ENCODE peak calls at places on chromosomes 4 and X, in nine cellular contexts. O is left lung; Y is H1; E is suprapubic skin; G is HCT116; D is CD8-positive, alpha-beta T cell; R is heart right ventricle; H is body of pancreas; A is ovary. U is an unnamed sample.

GRCh38 chr4:13329963-13330362 is 154.2 kb downstream of the RAB28 start:
- DNase-seq in A (no peak), O (no peak), H (no peak), D (no peak), Y (no peak), R (no peak), G (peak), E (no peak), U (no peak)

GRCh38 chr4:1604706-1605205 is 79.4 kb downstream of the FAM53A start:
- DNase-seq in A (no peak), E (no peak), G (no peak), H (no peak), D (peak), O (no peak), R (peak), Y (no peak), U (no peak)

GRCh38 chr4:4386296-4386735 is 586 bp upstream of the NSG1 start:
- DNase-seq in D (peak), O (no peak), H (no peak), E (no peak), R (no peak), A (no peak), Y (peak), G (no peak), U (no peak)

GRCh38 chr4:186240848-186241491 is 13.7 kb downstream of the KLKB1 start:
- DNase-seq in Y (no peak), A (no peak), G (no peak), H (no peak), E (no peak), D (no peak), R (no peak), O (no peak), U (no peak)

GRCh38 chr4:123564758-123565346 is 168.3 kb downstream of the SPRY1 start:
- DNase-seq in G (peak), Y (peak), D (peak), A (no peak), H (peak), O (no peak), R (no peak), E (no peak), U (no peak)

GRCh38 chrX:47563801-47564315 is 2.9 kb downstream of the ARAF start:
- DNase-seq in D (no peak), G (no peak), A (no peak), H (no peak), Y (no peak), E (no peak), O (no peak), R (no peak), U (no peak)

GRCh38 chr4:46945062-46945461 is 36.0 kb upstream of the COX7B2 start:
- DNase-seq in G (no peak), E (no peak), H (no peak), O (no peak), Y (no peak), R (no peak), A (no peak), D (no peak), U (no peak)

GRCh38 chrX:19549838-19550237 is 34.5 kb upstream of the MAP3K15 start:
- DNase-seq in H (no peak), E (no peak), G (no peak), O (no peak), D (no peak), Y (no peak), A (no peak), R (no peak), U (no peak)

GRCh38 chr4:30268370-30268769 is 451.8 kb upstream of the PCDH7 start:
- DNase-seq in A (no peak), R (no peak), D (no peak), G (no peak), O (no peak), Y (no peak), E (no peak), H (no peak), U (no peak)

GRCh38 chr4:177105526-177105925 is 204.1 kb upstream of the NEIL3 start:
- DNase-seq in H (no peak), R (no peak), A (no peak), E (no peak), O (no peak), G (no peak), Y (no peak), D (no peak), U (no peak)

GRCh38 chr4:96009720-96010119 is 169.8 kb downstream of the PDHA2 start:
- DNase-seq in D (no peak), E (no peak), Y (no peak), O (no peak), R (no peak), G (no peak), H (no peak), A (no peak), U (no peak)

GRCh38 chrX:141879616-141880015 is 24.1 kb upstream of the MAGEC1 start:
- DNase-seq in R (no peak), D (no peak), E (no peak), Y (no peak), A (no peak), G (no peak), H (no peak), O (no peak), U (no peak)

GRCh38 chr4:86960557-86960959 is 25.7 kb downstream of the AFF1 start:
- DNase-seq in O (no peak), G (no peak), D (no peak), H (peak), Y (no peak), R (no peak), A (no peak), E (no peak), U (no peak)

GRCh38 chr4:183852910-183853555 is 52.1 kb upstream of the STOX2 start:
- DNase-seq in Y (no peak), E (no peak), H (no peak), G (no peak), O (no peak), A (no peak), D (no peak), R (no peak), U (no peak)

GRCh38 chr4:24070117-24070516 is 180.3 kb upstream of the PPARGC1A start:
- DNase-seq in A (no peak), G (no peak), D (no peak), O (no peak), E (no peak), H (no peak), R (no peak), Y (no peak), U (no peak)

GRCh38 chrX:108610141-108610540 is 126.2 kb downstream of the IRS4 start:
- DNase-seq in R (no peak), G (no peak), Y (no peak), E (no peak), O (no peak), D (no peak), H (no peak), A (no peak), U (no peak)

GRCh38 chr4:147118523-147118922 is 172.9 kb upstream of the TTC29 start:
- DNase-seq in H (no peak), A (peak), R (no peak), O (no peak), G (no peak), E (no peak), D (no peak), Y (no peak), U (no peak)

GRCh38 chr4:3853388-3854035 is 87.3 kb downstream of the ADRA2C start:
- DNase-seq in O (no peak), Y (no peak), E (no peak), H (no peak), A (no peak), G (no peak), D (no peak), R (no peak), U (no peak)

GRCh38 chr4:174996079-174996478 is 77.9 kb downstream of the ADAM29 start:
- DNase-seq in G (no peak), D (no peak), Y (no peak), R (no peak), A (no peak), E (no peak), H (no peak), O (no peak), U (no peak)

GRCh38 chr4:89838005-89838404 is 1.0 kb upstream of the SNCA start:
- DNase-seq in A (no peak), O (no peak), R (no peak), G (no peak), D (no peak), Y (no peak), H (no peak), E (no peak), U (no peak)

GRCh38 chr4:38128478-38129451 is 168.6 kb downstream of the PTTG2 start:
- DNase-seq in R (no peak), G (peak), D (peak), E (no peak), H (no peak), O (no peak), Y (peak), A (no peak), U (no peak)

GRCh38 chr4:40546506-40546905 is 83.2 kb downstream of the RBM47 start:
- DNase-seq in R (no peak), A (no peak), D (no peak), O (peak), Y (no peak), G (no peak), H (peak), E (no peak), U (no peak)

GRCh38 chr4:23373269-23373668 is 516.6 kb downstream of the PPARGC1A start:
- DNase-seq in H (peak), O (peak), R (no peak), A (no peak), D (no peak), E (no peak), Y (no peak), G (no peak), U (no peak)

GRCh38 chr4:52172166-52172565 is 121.1 kb downstream of the SPATA18 start:
- DNase-seq in R (no peak), H (no peak), E (no peak), Y (no peak), A (no peak), D (no peak), G (no peak), O (no peak), U (no peak)

GRCh38 chr4:1249731-1250526 is 999 bp upstream of the CTBP1 start:
- DNase-seq in Y (peak), R (peak), G (no peak), O (peak), H (peak), E (peak), A (peak), D (peak), U (no peak)

GRCh38 chrX:136210243-136210642 is 41.0 kb downstream of the MAP7D3 start:
- DNase-seq in E (no peak), Y (no peak), H (no peak), G (no peak), A (no peak), R (no peak), O (no peak), D (no peak), U (no peak)

GRCh38 chr4:139556071-139556734 is at the start of gene SETD7:
- DNase-seq in H (peak), R (peak), D (no peak), G (peak), E (peak), O (peak), A (peak), Y (peak), U (peak)

GRCh38 chr4:122917731-122918130 is 4.7 kb downstream of the NUDT6 start:
- DNase-seq in H (no peak), D (no peak), A (no peak), O (no peak), E (no peak), Y (no peak), R (no peak), G (no peak), U (no peak)

GRCh38 chr4:145779319-145779801 is 99.4 kb downstream of the C4orf51 start:
- DNase-seq in D (no peak), E (no peak), Y (no peak), H (no peak), R (no peak), A (no peak), O (no peak), G (no peak), U (no peak)

GRCh38 chr4:122662701-122663100 is 41.8 kb upstream of the IL21 start:
- DNase-seq in R (no peak), O (no peak), D (no peak), E (no peak), A (no peak), G (no peak), Y (no peak), H (no peak), U (no peak)

GRCh38 chr4:5804656-5805055 is 88.2 kb downstream of the CRMP1 start:
- DNase-seq in R (no peak), E (no peak), H (no peak), D (no peak), G (no peak), Y (no peak), O (no peak), A (no peak), U (no peak)

GRCh38 chrX:120559799-120560198 is 963 bp downstream of the CUL4B start:
- DNase-seq in O (no peak), E (no peak), D (no peak), Y (no peak), H (no peak), R (no peak), G (no peak), A (no peak), U (no peak)

GRCh38 chr4:149371021-149371420 is 444.6 kb downstream of the IQCM start:
- DNase-seq in Y (no peak), D (no peak), E (no peak), A (no peak), G (peak), H (no peak), O (no peak), R (no peak), U (no peak)

GRCh38 chrX:107827852-107828251 is 2.2 kb downstream of the MID2 start:
- DNase-seq in H (no peak), R (no peak), O (no peak), G (no peak), Y (no peak), E (no peak), A (no peak), D (no peak), U (no peak)

GRCh38 chr4:55308071-55308470 is 38.0 kb upstream of the SRD5A3 start:
- DNase-seq in E (no peak), G (no peak), Y (no peak), O (no peak), D (no peak), R (no peak), A (no peak), H (no peak), U (no peak)

GRCh38 chr4:8577972-8578371 is 2.2 kb upstream of the GPR78 start:
- DNase-seq in O (no peak), A (no peak), Y (no peak), H (no peak), D (no peak), E (no peak), G (no peak), R (no peak), U (no peak)
- TF ChIP-seq CTCF in O (no peak), A (no peak), Y (no peak), H (no peak), D (no peak), E (no peak), G (no peak), R (no peak), U (no peak)

GRCh38 chr4:168605411-168605810 is 108.6 kb downstream of the PALLD start:
- DNase-seq in A (no peak), Y (no peak), H (no peak), D (no peak), E (no peak), R (peak), O (no peak), G (no peak), U (no peak)
- H3K27ac ChIP-seq in A (no peak), Y (no peak), H (no peak), D (no peak), E (peak), R (peak), O (no peak), G (peak), U (peak)

GRCh38 chr4:127482049-127482448 is 150.7 kb upstream of the INTU start:
- DNase-seq in G (no peak), O (no peak), D (no peak), R (no peak), A (no peak), E (no peak), H (no peak), Y (no peak), U (no peak)

GRCh38 chr4:127484101-127484500 is 148.7 kb upstream of the INTU start:
- DNase-seq in H (no peak), R (no peak), O (no peak), G (no peak), D (no peak), Y (no peak), E (no peak), A (no peak), U (no peak)

DNA sequence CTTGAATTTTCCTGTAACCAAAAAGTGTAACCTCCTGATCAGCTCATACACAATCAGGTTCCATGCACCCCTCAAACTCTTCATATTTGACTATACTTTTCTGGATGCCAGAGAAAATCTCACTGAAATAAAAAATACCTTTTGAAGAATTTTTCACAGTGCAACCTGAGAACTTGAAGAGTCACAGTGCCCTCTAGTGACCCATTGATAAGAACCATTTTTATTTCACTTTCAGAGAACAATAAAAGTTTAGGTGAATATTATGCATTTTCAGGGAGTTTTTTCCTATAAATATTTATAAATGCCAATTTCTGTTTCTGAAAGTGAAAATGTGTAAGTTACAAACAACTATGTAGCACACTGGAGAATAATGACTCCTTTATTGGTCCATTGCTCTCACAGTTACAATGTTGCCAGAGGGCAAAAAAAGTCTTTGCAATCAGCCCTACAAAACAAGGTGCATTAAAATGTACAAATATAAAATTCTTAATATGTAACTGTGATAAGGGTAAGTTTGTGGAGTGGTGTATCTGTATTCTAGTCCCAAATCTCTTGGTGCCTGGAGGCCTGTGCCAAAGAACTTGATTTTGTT is 153.6 kb upstream of the INTU start:
- DNase-seq in R (no peak), H (no peak), D (no peak), A (no peak), Y (no peak), G (peak), O (no peak), E (no peak), U (no peak)
- TF ChIP-seq CTCF in R (peak), H (peak), D (peak), A (peak), Y (no peak), G (peak), O (peak), E (peak), U (no peak)

DNA sequence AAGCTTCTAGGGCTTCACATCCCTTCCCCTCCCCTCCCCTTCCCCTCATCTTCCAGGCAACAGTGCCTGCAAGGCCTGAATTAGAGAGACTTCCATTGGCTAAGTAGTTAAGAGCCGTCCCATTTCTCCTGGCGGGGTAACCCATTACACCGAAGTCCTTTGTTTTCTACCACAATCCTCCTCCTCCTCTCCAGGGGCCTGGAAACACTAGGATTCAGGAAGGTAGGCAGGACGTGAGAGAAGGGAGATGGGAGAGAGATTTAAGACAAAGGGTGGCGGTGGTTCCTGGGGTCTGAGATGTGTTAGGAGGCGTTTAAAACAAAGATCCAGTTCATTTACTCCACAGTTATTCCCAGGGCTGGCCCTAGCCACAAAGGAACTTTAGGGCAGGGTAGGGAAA is 28.0 kb downstream of the NYX start:
- DNase-seq in R (no peak), D (no peak), G (no peak), A (no peak), E (no peak), H (no peak), O (no peak), Y (peak), U (no peak)
- H3K27ac ChIP-seq in R (no peak), D (no peak), G (no peak), A (no peak), E (no peak), H (no peak), O (no peak), Y (peak), U (no peak)

GRCh38 chr4:180615746-180616145 is 1627.5 kb upstream of the TENM3 start:
- DNase-seq in E (no peak), Y (no peak), G (peak), A (no peak), D (no peak), O (no peak), H (no peak), R (no peak), U (no peak)
- TF ChIP-seq CTCF in E (no peak), Y (no peak), G (peak), A (no peak), D (no peak), O (no peak), H (no peak), R (no peak), U (no peak)

GRCh38 chr4:182604161-182604591 is 313.0 kb downstream of the DCTD start:
- DNase-seq in A (no peak), G (no peak), D (no peak), O (no peak), H (no peak), E (no peak), R (no peak), Y (no peak), U (no peak)
- H3K27ac ChIP-seq in A (no peak), G (no peak), D (no peak), O (no peak), H (no peak), E (no peak), R (no peak), Y (no peak), U (no peak)

GRCh38 chr4:155376387-155377268 is at the start of gene MAP9:
- DNase-seq in G (no peak), H (peak), O (peak), D (peak), Y (peak), E (peak), A (peak), R (peak), U (peak)

GRCh38 chr4:155377281-155377680 is 516 bp upstream of the MAP9 start:
- DNase-seq in O (no peak), D (no peak), G (no peak), A (no peak), H (no peak), Y (no peak), R (no peak), E (no peak), U (no peak)

GRCh38 chr4:155367608-155368007 is 9.2 kb downstream of the MAP9 start:
- DNase-seq in R (no peak), H (no peak), D (no peak), G (no peak), E (no peak), Y (no peak), O (no peak), A (no peak), U (no peak)

GRCh38 chr4:155371432-155372043 is 5.2 kb downstream of the MAP9 start:
- DNase-seq in G (peak), O (no peak), A (no peak), R (no peak), Y (no peak), E (no peak), H (no peak), D (no peak), U (no peak)
- TF ChIP-seq CTCF in G (peak), O (peak), A (no peak), R (peak), Y (no peak), E (peak), H (peak), D (peak), U (peak)

GRCh38 chr4:8097721-8098345 is 60.8 kb downstream of the ABLIM2 start:
- DNase-seq in G (no peak), R (no peak), Y (no peak), A (no peak), H (no peak), O (no peak), E (no peak), D (no peak), U (no peak)

GRCh38 chr4:8097141-8097541 is 61.5 kb downstream of the ABLIM2 start:
- DNase-seq in A (no peak), R (no peak), H (no peak), D (no peak), G (no peak), O (no peak), Y (no peak), E (no peak), U (no peak)

GRCh38 chr4:8096690-8097061 is 61.9 kb downstream of the ABLIM2 start:
- DNase-seq in G (no peak), Y (no peak), R (no peak), O (no peak), A (no peak), E (no peak), H (no peak), D (no peak), U (no peak)

GRCh38 chr4:8098506-8098905 is 60.1 kb downstream of the ABLIM2 start:
- DNase-seq in Y (no peak), E (no peak), A (no peak), D (no peak), R (no peak), G (no peak), H (no peak), O (no peak), U (no peak)

GRCh38 chr4:8095956-8096689 is 62.5 kb downstream of the ABLIM2 start:
- DNase-seq in E (no peak), G (no peak), H (no peak), Y (no peak), O (no peak), D (no peak), R (no peak), A (no peak), U (no peak)
- H3K27ac ChIP-seq in E (no peak), G (no peak), H (no peak), Y (no peak), O (no peak), D (no peak), R (no peak), A (no peak), U (peak)